ENCODE peak calls at places on chromosomes 6 and 20, in five cellular contexts. C is fibroblast of lung, E is neuronal stem cell, J is SJSA1, R is heart left ventricle. Q is an unnamed sample.
A peak's percentile ranks its signal among the peaks of the same experiment; 100 is the strongest.

GRCh38 chr20:33211817-33212424 is 5.2 kb upstream of the BPIFA3 start:
- DNase-seq in C (peak; percentile 26), E (peak; percentile 54), J (no peak), R (no peak), Q (peak; percentile 27)

GRCh38 chr6:134614606-134615485 is 296.9 kb upstream of the SGK1 start:
- DNase-seq in C (no peak), E (no peak), J (no peak), R (no peak), Q (no peak)

GRCh38 chr6:41209547-41209951 is 8.6 kb upstream of the TREML2 start:
- DNase-seq in C (no peak), E (no peak), J (peak; percentile 29), R (no peak), Q (no peak)

GRCh38 chr20:31680286-31681127 is 42.2 kb downstream of the BCL2L1 start:
- DNase-seq in C (no peak), E (no peak), J (no peak), R (no peak), Q (no peak)

GRCh38 chr20:48015943-48016723 is 230.9 kb upstream of the SULF2 start:
- DNase-seq in C (peak; percentile 99), E (no peak), J (peak; percentile 82), R (no peak), Q (no peak)

GRCh38 chr6:83804886-83805285 is 48.3 kb upstream of the RIPPLY2 start:
- DNase-seq in C (no peak), E (no peak), J (no peak), R (no peak), Q (no peak)

GRCh38 chr6:10696655-10697054 is 1.9 kb downstream of the PAK1IP1 start:
- DNase-seq in C (no peak), E (no peak), J (no peak), R (no peak), Q (no peak)

GRCh38 chr6:11485261-11485660 is 52.3 kb upstream of the TMEM170B start:
- DNase-seq in C (no peak), E (no peak), J (no peak), R (no peak), Q (no peak)

GRCh38 chr20:24739751-24740150 is 209.3 kb upstream of the CST7 start:
- DNase-seq in C (no peak), E (no peak), J (no peak), R (no peak), Q (no peak)

GRCh38 chr6:17908831-17909230 is 78.6 kb downstream of the KIF13A start:
- DNase-seq in C (no peak), E (no peak), J (no peak), R (no peak), Q (no peak)

GRCh38 chr6:141354191-141354950 is 778.4 kb upstream of the GJE1 start:
- DNase-seq in C (no peak), E (no peak), J (no peak), R (no peak), Q (no peak)

GRCh38 chr6:4942673-4943009 is 61.2 kb downstream of the RPP40 start:
- DNase-seq in C (no peak), E (no peak), J (no peak), R (no peak), Q (no peak)

GRCh38 chr6:104689551-104690205 is 170.0 kb downstream of the HACE1 start:
- DNase-seq in C (peak; percentile 49), E (no peak), J (no peak), R (no peak), Q (no peak)

GRCh38 chr6:27866370-27867050 is 45.7 kb downstream of the OR2B2 start:
- DNase-seq in C (peak; percentile 72), E (peak; percentile 59), J (peak; percentile 73), R (no peak), Q (no peak)

GRCh38 chr20:8331740-8332412 is 199.8 kb downstream of the PLCB1 start:
- DNase-seq in C (peak; percentile 85), E (no peak), J (no peak), R (peak; percentile 43), Q (peak; percentile 12)

GRCh38 chr20:12166053-12166717 is 248.5 kb downstream of the BTBD3 start:
- DNase-seq in C (peak; percentile 97), E (no peak), J (no peak), R (peak; percentile 82), Q (no peak)

GRCh38 chr6:90072501-90072900 is 178.2 kb downstream of the GJA10 start:
- DNase-seq in C (no peak), E (no peak), J (no peak), R (no peak), Q (no peak)

GRCh38 chr20:33820362-33820761 is 9.2 kb downstream of the CHMP4B start:
- DNase-seq in C (no peak), E (no peak), J (no peak), R (no peak), Q (no peak)

GRCh38 chr6:15264902-15265761 is 19.3 kb downstream of the JARID2 start:
- DNase-seq in C (peak; percentile 74), E (peak; percentile 52), J (peak; percentile 54), R (peak; percentile 46), Q (peak; percentile 95)

GRCh38 chr6:98836025-98836961 is 1.9 kb downstream of the POU3F2 start:
- DNase-seq in C (no peak), E (no peak), J (no peak), R (no peak), Q (peak; percentile 45)

GRCh38 chr6:81476881-81477280 is 275.6 kb downstream of the TENT5A start:
- DNase-seq in C (peak; percentile 55), E (no peak), J (no peak), R (no peak), Q (no peak)

GRCh38 chr20:5991623-5992441 is 41.4 kb downstream of the MCM8 start:
- DNase-seq in C (peak; percentile 61), E (no peak), J (no peak), R (no peak), Q (no peak)

GRCh38 chr6:135938588-135939215 is 87.2 kb downstream of the PDE7B start:
- DNase-seq in C (peak; percentile 47), E (no peak), J (no peak), R (peak; percentile 39), Q (peak; percentile 47)

GRCh38 chr6:41059569-41059968 is 6.6 kb downstream of the APOBEC2 start:
- DNase-seq in C (peak; percentile 45), E (no peak), J (no peak), R (no peak), Q (no peak)

GRCh38 chr6:45794465-45794864 is 221.2 kb downstream of the CLIC5 start:
- DNase-seq in C (no peak), E (no peak), J (no peak), R (no peak), Q (no peak)

GRCh38 chr6:152184573-152185157 is 377.2 kb downstream of the ESR1 start:
- DNase-seq in C (no peak), E (no peak), J (no peak), R (no peak), Q (no peak)

GRCh38 chr6:122286512-122286911 is 112.9 kb upstream of the HSF2 start:
- DNase-seq in C (no peak), E (no peak), J (no peak), R (no peak), Q (no peak)

GRCh38 chr6:137498488-137499219 is 4.5 kb upstream of the OLIG3 start:
- DNase-seq in C (no peak), E (no peak), J (no peak), R (no peak), Q (no peak)
- H3K27me3 ChIP-seq in C (peaks cover 52% of the 10 kb centered on the region), E (peaks cover 80% of the 10 kb centered on the region), J (peaks cover 35% of the 10 kb centered on the region), R (peaks cover 54% of the 10 kb centered on the region), Q (no peaks in the 10 kb centered on the region)

GRCh38 chr6:109060585-109060984 is 34.1 kb downstream of the SESN1 start:
- DNase-seq in C (peak; percentile 28), E (no peak), J (no peak), R (no peak), Q (no peak)

GRCh38 chr6:109059148-109059547 is 35.5 kb downstream of the SESN1 start:
- DNase-seq in C (peak; percentile 19), E (no peak), J (no peak), R (no peak), Q (no peak)

GRCh38 chr6:109059591-109060021 is 35.0 kb downstream of the SESN1 start:
- DNase-seq in C (peak; percentile 19), E (no peak), J (no peak), R (no peak), Q (no peak)

GRCh38 chr6:109062216-109062615 is 32.4 kb downstream of the SESN1 start:
- DNase-seq in C (no peak), E (no peak), J (no peak), R (no peak), Q (no peak)

DNA sequence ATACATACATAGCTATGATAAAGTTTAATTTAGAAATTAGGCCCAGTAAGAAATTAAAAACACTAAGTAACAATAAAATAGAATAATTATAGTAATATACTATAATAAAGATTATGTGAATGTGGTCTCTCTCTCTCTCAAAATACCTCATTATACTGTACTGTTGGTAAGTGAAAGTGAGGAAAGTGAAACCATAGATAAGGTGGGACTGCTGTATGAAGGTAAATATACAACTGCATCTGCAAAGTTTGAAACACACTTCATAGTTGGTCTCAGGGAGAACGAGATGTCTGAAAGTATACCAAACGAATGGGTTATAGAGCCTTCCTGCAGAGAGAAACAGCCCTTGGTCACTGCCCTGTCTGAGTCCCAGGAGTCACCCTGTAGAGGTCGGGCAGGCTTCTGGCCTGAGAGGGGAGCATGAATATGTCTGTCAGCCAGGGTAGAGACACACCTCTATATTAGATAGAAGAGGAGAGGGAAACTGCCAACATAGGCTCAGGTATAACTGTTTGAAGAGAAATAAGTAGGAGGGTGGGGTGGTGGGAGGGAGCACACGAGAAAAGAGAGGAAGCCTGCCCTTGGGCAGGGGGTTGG is 31.8 kb downstream of the SESN1 start:
- DNase-seq in C (no peak), E (no peak), J (no peak), R (no peak), Q (no peak)
- H3K4me1 ChIP-seq in C (no peaks in the 10 kb centered on the region), E (peaks cover 2% of the 10 kb centered on the region), J (peaks cover 13% of the 10 kb centered on the region), R (peaks cover 54% of the 10 kb centered on the region), Q (peaks cover 4% of the 10 kb centered on the region)

GRCh38 chr6:157709514-157709913 is 113.5 kb upstream of the SNX9 start:
- DNase-seq in C (no peak), E (no peak), J (no peak), R (no peak), Q (no peak)

GRCh38 chr6:157711060-157711459 is 112.0 kb upstream of the SNX9 start:
- DNase-seq in C (no peak), E (no peak), J (no peak), R (no peak), Q (no peak)

GRCh38 chr6:157712585-157713295 is 110.3 kb upstream of the SNX9 start:
- DNase-seq in C (no peak), E (no peak), J (no peak), R (no peak), Q (no peak)

GRCh38 chr6:157708933-157709332 is 114.1 kb upstream of the SNX9 start:
- DNase-seq in C (no peak), E (no peak), J (no peak), R (no peak), Q (no peak)

GRCh38 chr6:157710604-157711003 is 112.4 kb upstream of the SNX9 start:
- DNase-seq in C (no peak), E (no peak), J (no peak), R (no peak), Q (no peak)
- H3K4me3 ChIP-seq in C (no peak overlapping the region), E (no peak overlapping the region), J (no peak overlapping the region), R (no peak overlapping the region), Q (no peak overlapping the region)

DNA sequence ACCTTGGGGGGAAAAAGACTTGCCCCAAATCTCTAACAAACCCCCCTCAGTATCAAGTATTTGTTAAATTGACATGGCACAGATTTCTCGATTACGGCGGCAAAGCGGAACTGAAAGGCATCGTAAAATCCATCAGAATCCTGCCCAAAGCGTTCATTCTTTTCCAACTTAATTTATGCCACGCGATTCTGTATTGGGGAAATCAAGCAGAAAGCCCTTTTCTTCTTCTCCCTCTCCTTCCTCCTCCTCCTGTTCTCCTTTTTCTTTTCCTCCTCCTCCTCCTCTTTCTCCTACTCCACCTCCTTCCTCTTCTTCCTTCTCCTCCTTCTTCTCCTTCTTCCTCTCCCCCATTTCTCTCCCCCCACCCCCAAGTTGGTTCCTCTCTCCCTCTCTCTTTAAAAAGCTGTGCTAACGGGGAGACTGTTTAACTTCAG is 2.5 kb upstream of the DLL1 start:
- DNase-seq in C (no peak), E (no peak), J (no peak), R (no peak), Q (no peak)
- H3K27me3 ChIP-seq in C (peaks cover 68% of the 10 kb centered on the region), E (peaks cover 41% of the 10 kb centered on the region), J (peaks cover 99% of the 10 kb centered on the region), R (peaks cover 49% of the 10 kb centered on the region), Q (peaks cover 60% of the 10 kb centered on the region)